ENCODE peak calls at places on chromosomes 5 and 9, in six cellular contexts. L is AG04450, R is astrocyte of the cerebellum, G is fibroblast of mammary gland, W is GM20000, M is astrocyte. U is an unnamed sample.

GRCh38 chr9:88979021-88979420 is 12.2 kb upstream of the S1PR3 start:
- DNase-seq in M (no peak), R (no peak), W (no peak), L (no peak), G (no peak), U (no peak)

GRCh38 chr5:103217101-103217500 is 41.5 kb upstream of the MACIR start:
- DNase-seq in L (no peak), R (no peak), M (no peak), W (no peak), G (no peak), U (no peak)

GRCh38 chr9:72362680-72363139 is 2.3 kb downstream of the ZFAND5 start:
- DNase-seq in W (peak), L (no peak), G (peak), M (peak), R (no peak), U (peak)

GRCh38 chr9:103798620-103799019 is 295.5 kb upstream of the SMC2 start:
- DNase-seq in R (peak), W (peak), L (no peak), M (peak), G (peak), U (no peak)

GRCh38 chr5:39423331-39423751 is 1.4 kb downstream of the DAB2 start:
- DNase-seq in L (no peak), R (no peak), W (no peak), G (peak), M (peak), U (no peak)

GRCh38 chr9:124365045-124365444 is 50.2 kb downstream of the PSMB7 start:
- DNase-seq in M (no peak), R (no peak), W (no peak), G (no peak), L (no peak), U (no peak)

GRCh38 chr5:93304391-93304790 is 276.6 kb downstream of the NR2F1-AS1 start:
- DNase-seq in M (no peak), L (no peak), W (no peak), G (no peak), R (no peak), U (no peak)

GRCh38 chr5:54909126-54909525 is 76.3 kb downstream of the ESM1 start:
- DNase-seq in L (no peak), G (peak), M (no peak), W (no peak), R (no peak), U (peak)

GRCh38 chr9:116491219-116491618 is 195.9 kb upstream of the TRIM32 start:
- DNase-seq in R (no peak), L (no peak), M (no peak), W (no peak), G (no peak), U (no peak)

GRCh38 chr5:5980601-5981000 is 397.7 kb downstream of the MED10 start:
- DNase-seq in W (no peak), L (no peak), M (no peak), R (no peak), G (no peak), U (no peak)

GRCh38 chr5:87829214-87829551 is 416.5 kb upstream of the CCNH start:
- DNase-seq in G (peak), W (no peak), M (peak), L (no peak), R (peak), U (no peak)

GRCh38 chr9:88680041-88680440 is 145.1 kb downstream of the NXNL2 start:
- DNase-seq in R (no peak), W (no peak), G (peak), L (no peak), M (no peak), U (no peak)

GRCh38 chr9:114117614-114117995 is 18.5 kb upstream of the KIF12 start:
- DNase-seq in R (no peak), M (no peak), W (no peak), G (no peak), L (no peak), U (no peak)

GRCh38 chr9:123434619-123435240 is 78.7 kb downstream of the CRB2 start:
- DNase-seq in G (no peak), W (no peak), R (no peak), L (no peak), M (no peak), U (no peak)

GRCh38 chr9:110156902-110157301 is 51.1 kb downstream of the C9orf152 start:
- DNase-seq in G (peak), L (no peak), W (peak), M (peak), R (peak), U (peak)

GRCh38 chr5:142472306-142472951 is 147.6 kb upstream of the SPRY4 start:
- DNase-seq in L (peak), R (no peak), W (no peak), M (peak), G (peak), U (peak)

GRCh38 chr5:181283347-181283746 is 22.4 kb upstream of the TRIM52 start:
- DNase-seq in G (no peak), L (no peak), R (no peak), M (no peak), W (no peak), U (no peak)

GRCh38 chr5:113578091-113578490 is 64.6 kb downstream of the YTHDC2 start:
- DNase-seq in W (no peak), G (no peak), R (no peak), L (no peak), M (no peak), U (no peak)

GRCh38 chr9:83920469-83920941 is 727 bp downstream of the KIF27 start:
- DNase-seq in W (peak), M (peak), R (peak), L (no peak), G (peak), U (no peak)

GRCh38 chr9:13817754-13818278 is 496.1 kb downstream of the NFIB start:
- DNase-seq in R (no peak), M (peak), W (no peak), L (no peak), G (no peak), U (no peak)

GRCh38 chr5:54868511-54869483 is 116.6 kb downstream of the ESM1 start:
- DNase-seq in M (no peak), G (no peak), W (no peak), L (no peak), R (no peak), U (no peak)

GRCh38 chr5:78803386-78803785 is 154.8 kb upstream of the LHFPL2 start:
- DNase-seq in M (peak), R (no peak), W (no peak), G (peak), L (no peak), U (no peak)

GRCh38 chr9:34577635-34578240 is 11.8 kb downstream of the CNTFR start:
- DNase-seq in W (no peak), R (no peak), G (no peak), M (no peak), L (no peak), U (no peak)

GRCh38 chr9:127763918-127764384 is 14.5 kb downstream of the SH2D3C start:
- DNase-seq in L (no peak), W (no peak), M (no peak), R (no peak), G (peak), U (no peak)

GRCh38 chr5:95969646-95970358 is 8.2 kb upstream of the ELL2 start:
- DNase-seq in G (peak), M (no peak), W (no peak), L (peak), R (no peak), U (no peak)

GRCh38 chr9:7376838-7377237 is 422.7 kb downstream of the DMAC1 start:
- DNase-seq in L (peak), G (no peak), R (peak), M (no peak), W (no peak), U (no peak)

GRCh38 chr9:18989865-18990264 is 43.1 kb downstream of the SAXO1 start:
- DNase-seq in G (no peak), M (no peak), L (no peak), R (no peak), W (no peak), U (no peak)

GRCh38 chr9:96859461-96860198 is 5.3 kb upstream of the ZNF782 start:
- DNase-seq in L (peak), R (peak), M (peak), G (peak), W (no peak), U (peak)

DNA sequence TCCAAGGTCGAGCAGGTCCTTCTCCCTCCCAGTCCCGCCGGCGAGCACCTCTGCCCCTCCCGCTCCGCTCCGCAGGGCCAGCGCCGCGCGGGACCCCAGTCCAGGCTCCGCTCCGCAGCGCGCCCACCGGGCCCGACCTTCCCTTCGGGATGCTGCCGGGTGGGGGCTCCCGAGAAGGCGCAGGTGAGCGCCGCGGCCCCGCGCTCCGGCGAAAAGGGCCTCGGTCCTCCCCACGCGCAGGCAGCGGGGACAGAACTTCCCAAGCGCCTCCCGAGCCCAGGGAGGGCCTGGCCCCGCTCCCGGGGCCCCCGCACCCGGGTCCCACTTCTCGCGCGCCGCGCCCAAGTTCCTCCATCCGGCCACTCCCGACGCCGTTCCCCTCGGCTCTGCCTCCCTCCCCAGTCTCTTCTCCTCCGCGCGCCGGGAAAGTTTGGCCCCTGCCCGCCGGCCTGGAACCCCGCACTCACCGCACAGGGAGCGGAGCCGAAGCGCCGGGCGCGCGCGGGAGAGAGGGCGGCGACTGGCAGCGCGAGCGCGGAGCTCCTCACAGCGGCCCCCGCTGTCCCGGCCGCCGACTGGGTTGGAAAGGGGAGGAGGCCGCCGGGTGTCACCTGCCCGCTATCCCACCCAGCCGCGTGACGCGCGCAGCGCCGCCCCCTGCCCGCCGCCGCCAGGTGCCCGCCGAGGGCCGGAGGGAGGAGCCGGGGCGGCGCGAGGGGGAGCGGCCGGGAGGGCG is at the start of gene ELOVL7:
- DNase-seq in G (peak), M (peak), L (no peak), W (peak), R (no peak), U (no peak)
- TF ChIP-seq CTCF in G (no peak), M (no peak), L (peak), W (peak), R (peak), U (peak)

GRCh38 chr9:121478816-121479676 is 20.6 kb downstream of the GGTA1 start:
- DNase-seq in R (no peak), L (no peak), W (no peak), M (no peak), G (no peak), U (no peak)
- TF ChIP-seq CTCF in R (no peak), L (no peak), W (no peak), M (no peak), G (no peak), U (no peak)

DNA sequence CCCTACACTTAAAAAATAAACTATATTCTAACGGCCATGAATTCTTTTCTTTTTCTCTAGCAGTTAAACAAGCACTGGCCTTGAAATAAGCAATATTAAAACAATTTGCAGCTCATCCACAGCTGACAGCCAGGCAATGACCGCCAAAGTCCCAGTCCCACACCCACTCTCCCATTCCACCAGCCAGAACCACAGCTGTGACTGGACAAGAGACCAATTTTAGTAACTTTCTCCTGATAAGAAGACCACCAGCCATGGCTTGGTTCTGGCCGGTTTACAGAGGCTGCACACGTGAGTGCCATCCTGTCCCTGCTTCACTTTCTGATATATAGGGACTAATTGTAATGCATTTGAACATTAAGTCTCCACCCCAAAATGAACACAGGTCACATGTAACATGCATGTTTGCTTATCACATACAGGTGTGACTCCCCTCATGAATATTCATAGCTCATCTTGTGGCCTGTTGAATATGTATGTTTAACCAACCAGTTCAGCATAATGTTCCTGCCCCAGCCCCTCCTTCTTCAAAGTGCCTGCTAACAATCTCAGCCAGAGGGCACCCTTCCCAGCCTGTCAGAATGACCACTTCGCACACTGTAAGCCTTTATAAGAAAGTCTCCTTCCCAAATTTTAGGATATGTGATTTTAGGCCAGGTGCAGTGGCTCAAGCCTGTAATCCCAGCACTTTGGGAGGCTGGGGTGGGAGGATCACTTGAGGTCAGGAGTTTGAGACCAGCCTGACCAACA is 23.9 kb upstream of the FANCC start:
- DNase-seq in L (no peak), M (no peak), W (no peak), G (peak), R (peak), U (no peak)
- TF ChIP-seq CTCF in L (peak), M (no peak), W (no peak), G (peak), R (peak), U (peak)

GRCh38 chr9:24242599-24242998 is 303.1 kb downstream of the IZUMO3 start:
- DNase-seq in M (no peak), W (no peak), L (no peak), R (no peak), G (no peak), U (no peak)

DNA sequence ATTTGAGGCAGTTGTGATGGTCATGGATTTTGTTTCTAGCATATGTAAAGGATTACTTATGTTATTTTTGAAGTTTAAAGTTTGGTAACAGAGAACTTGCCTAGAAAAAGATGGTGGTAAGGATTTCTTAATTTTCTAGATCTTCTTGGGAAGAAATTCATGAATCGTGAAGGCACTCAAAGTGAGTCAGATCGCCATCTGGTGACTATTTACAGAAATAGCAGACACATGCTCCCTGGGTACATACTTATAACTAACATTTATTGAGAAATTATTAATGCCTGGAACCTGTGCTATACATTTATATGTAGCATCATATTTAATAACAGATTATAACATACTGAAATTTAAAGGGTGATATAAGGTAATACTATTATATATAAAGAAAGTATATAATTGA is 299.7 kb downstream of the IZUMO3 start:
- DNase-seq in G (peak), W (peak), L (no peak), R (peak), M (no peak), U (peak)
- TF ChIP-seq CTCF in G (peak), W (no peak), L (peak), R (peak), M (peak), U (peak)

GRCh38 chr5:125203039-125203438 is 456.6 kb upstream of the ZNF608 start:
- DNase-seq in L (no peak), R (no peak), M (no peak), W (no peak), G (no peak), U (no peak)
- TF ChIP-seq CTCF in L (no peak), R (no peak), M (no peak), W (no peak), G (no peak), U (no peak)

DNA sequence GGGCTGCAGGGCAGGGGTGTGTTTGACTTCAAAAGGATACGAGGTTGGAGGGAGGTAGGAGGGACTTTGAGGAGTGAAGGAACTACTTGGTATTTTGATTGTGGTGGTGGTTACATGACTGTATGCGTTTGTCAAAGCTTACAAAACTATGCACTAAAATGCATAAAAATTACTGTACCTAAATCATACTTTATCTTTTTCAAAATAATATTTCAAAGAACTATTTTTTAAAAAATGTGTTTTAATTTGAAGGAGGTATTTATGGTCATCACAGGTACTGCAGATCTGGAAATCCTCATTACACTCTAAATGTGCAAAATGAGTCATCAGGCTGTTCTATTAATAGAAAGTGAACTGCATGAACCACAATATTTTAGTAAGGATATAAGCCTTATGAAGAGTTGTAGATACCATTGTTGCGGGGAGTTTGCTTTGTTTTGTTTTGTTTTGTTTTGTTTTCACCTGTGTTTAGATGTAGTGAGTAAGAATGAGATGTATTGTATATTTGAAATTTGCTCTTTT is 116.9 kb downstream of the ARRDC3 start:
- DNase-seq in G (peak), L (no peak), W (peak), M (peak), R (peak), U (peak)
- TF ChIP-seq CTCF in G (no peak), L (peak), W (no peak), M (peak), R (no peak), U (peak)

GRCh38 chr5:51380603-51381207 is 2.5 kb upstream of the ISL1 start:
- DNase-seq in M (no peak), W (peak), L (no peak), G (peak), R (no peak), U (peak)
- TF ChIP-seq CTCF in M (peak), W (peak), L (peak), G (peak), R (peak), U (peak)